ENCODE peak calls at places on chromosomes 1 and 21, in ten cellular contexts. O, M, Z, E, S, D, N, R, U and A are unnamed samples.

GRCh38 chr1:1295154-1295923 is 12.4 kb downstream of the ACAP3 start:
- DNase-seq in Z (no peak), R (no peak), N (no peak), U (no peak), O (no peak), M (no peak), D (no peak), S (no peak), E (no peak), A (no peak)

GRCh38 chr1:41328780-41329640 is 32.2 kb upstream of the FOXO6 start:
- DNase-seq in E (no peak), Z (no peak), N (no peak), D (no peak), R (no peak), S (no peak), O (no peak), U (no peak), M (no peak), A (no peak)

GRCh38 chr1:18959591-18959990 is 3.1 kb upstream of the IFFO2 start:
- DNase-seq in S (no peak), N (no peak), U (no peak), D (no peak), O (no peak), Z (no peak), R (no peak), E (no peak), M (no peak), A (no peak)

GRCh38 chr1:91548382-91549040 is 47.9 kb downstream of the CDC7 start:
- DNase-seq in E (no peak), D (no peak), O (no peak), R (no peak), N (peak; percentile 54), M (no peak), U (peak; percentile 58), S (no peak), Z (peak; percentile 72), A (no peak)

GRCh38 chr1:197781998-197782718 is 6.9 kb upstream of the DENND1B start:
- DNase-seq in U (no peak), Z (no peak), N (peak; percentile 15), O (no peak), M (no peak), D (peak; percentile 26), E (no peak), R (no peak), S (no peak), A (no peak)

GRCh38 chr1:9253706-9254105 is 19.1 kb downstream of the H6PD start:
- DNase-seq in M (peak; percentile 59), S (no peak), E (no peak), Z (no peak), R (no peak), U (no peak), O (no peak), N (no peak), D (peak; percentile 20), A (no peak)

GRCh38 chr21:28770867-28771661 is 221.6 kb downstream of the LTN1 start:
- DNase-seq in N (no peak), S (no peak), D (peak; percentile 67), M (no peak), E (no peak), O (no peak), U (no peak), Z (no peak), R (no peak), A (no peak)

GRCh38 chr1:233025566-233025965 is 75.2 kb downstream of the NTPCR start:
- DNase-seq in S (no peak), Z (no peak), E (no peak), D (no peak), O (no peak), N (no peak), U (no peak), M (no peak), R (peak; percentile 63), A (no peak)

GRCh38 chr1:41102653-41103052 is 81.1 kb upstream of the SLFNL1 start:
- DNase-seq in U (no peak), R (no peak), S (no peak), D (no peak), M (no peak), E (no peak), Z (no peak), N (no peak), O (no peak), A (no peak)

GRCh38 chr1:156095906-156096508 is 13.7 kb upstream of the MEX3A start:
- DNase-seq in N (no peak), Z (no peak), E (no peak), D (no peak), R (no peak), S (no peak), O (no peak), M (no peak), U (no peak), A (no peak)

GRCh38 chr1:156097499-156098178 is 15.4 kb upstream of the MEX3A start:
- DNase-seq in R (no peak), E (no peak), D (no peak), M (no peak), Z (no peak), O (no peak), S (no peak), N (no peak), U (no peak), A (no peak)

GRCh38 chr1:156098782-156099181 is 15.7 kb upstream of the LMNA start:
- DNase-seq in O (no peak), Z (no peak), M (peak; percentile 28), D (no peak), E (no peak), U (no peak), S (no peak), N (no peak), R (no peak), A (no peak)

GRCh38 chr1:156099282-156099681 is 15.2 kb upstream of the LMNA start:
- DNase-seq in O (no peak), R (no peak), U (no peak), N (no peak), Z (no peak), M (no peak), S (no peak), E (no peak), D (no peak), A (no peak)

GRCh38 chr1:156096640-156097391 is 14.6 kb upstream of the MEX3A start:
- DNase-seq in N (peak; percentile 93), Z (peak; percentile 79), U (peak; percentile 82), R (peak; percentile 87), E (peak; percentile 92), O (peak; percentile 88), D (peak; percentile 81), M (peak; percentile 84), S (peak; percentile 92), A (peak; percentile 72)
- H3K27ac ChIP-seq in N (peak overlapping the region; percentile 92), Z (no peak overlapping the region), U (no peak overlapping the region), R (peak overlapping the region; percentile 21), E (peak overlapping the region; percentile 85), O (peak overlapping the region; percentile 81), D (peak overlapping the region; percentile 78), M (no peak overlapping the region), S (peak overlapping the region; percentile 39), A (peak overlapping the region; percentile 48)

DNA sequence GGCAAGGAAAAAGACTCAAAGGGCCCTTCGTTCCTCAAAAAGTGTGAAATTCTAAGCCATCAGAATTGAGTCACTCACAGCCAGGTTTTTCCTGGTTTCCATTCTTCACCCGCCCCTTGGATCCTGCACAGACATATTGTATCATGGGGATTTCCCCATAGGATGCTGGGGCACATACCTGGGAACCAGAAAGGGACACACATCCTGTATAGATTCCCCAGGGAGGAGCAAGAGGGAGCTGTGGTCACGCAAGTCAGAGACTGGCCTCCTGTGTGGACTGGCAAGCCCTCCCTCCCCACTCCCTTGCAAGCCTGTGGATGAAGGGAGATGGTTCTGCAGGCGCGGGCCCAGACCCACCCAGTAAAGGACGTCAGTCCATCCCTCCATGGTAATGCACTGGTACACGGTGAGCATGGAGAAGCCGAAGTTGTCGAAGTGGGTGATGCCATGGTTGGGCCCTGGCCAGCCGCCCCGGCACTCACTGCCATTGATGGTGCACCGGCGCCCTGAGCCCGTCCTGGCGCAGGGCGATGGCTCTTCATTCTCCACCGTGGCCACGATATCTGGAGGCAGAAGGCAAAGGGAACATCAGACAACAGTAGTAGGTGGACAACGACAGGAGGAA is 23.2 kb downstream of the CACNA1S start:
- DNase-seq in M (no peak), N (no peak), R (no peak), S (no peak), U (no peak), Z (no peak), E (no peak), D (no peak), O (no peak), A (no peak)
- TF ChIP-seq CTCF in M (no peak), N (no peak), R (no peak), S (no peak), U (no peak), Z (no peak), E (no peak), D (no peak), O (no peak), A (no peak)

GRCh38 chr1:151289991-151290708 is 8.1 kb downstream of the ZNF687 start:
- DNase-seq in U (no peak), S (no peak), Z (no peak), M (no peak), N (no peak), O (no peak), E (no peak), R (no peak), D (no peak), A (no peak)
- H3K36me3 ChIP-seq in U (peaks cover 91% of the 10 kb centered on the region), S (peaks cover 49% of the 10 kb centered on the region), Z (peaks cover 94% of the 10 kb centered on the region), M (no peaks in the 10 kb centered on the region), N (peaks cover 9% of the 10 kb centered on the region), O (peaks cover 9% of the 10 kb centered on the region), E (peaks cover 100% of the 10 kb centered on the region), R (peaks cover 34% of the 10 kb centered on the region), D (peaks cover 55% of the 10 kb centered on the region), A (peaks cover 68% of the 10 kb centered on the region)

GRCh38 chr1:168419746-168420145 is 124.1 kb downstream of the XCL2 start:
- DNase-seq in D (no peak), Z (no peak), E (no peak), M (no peak), O (no peak), R (no peak), U (no peak), S (no peak), N (no peak), A (no peak)
- H3K27ac ChIP-seq in D (no peak overlapping the region), Z (no peak overlapping the region), E (no peak overlapping the region), M (no peak overlapping the region), O (no peak overlapping the region), R (no peak overlapping the region), U (no peak overlapping the region), S (no peak overlapping the region), N (no peak overlapping the region), A (no peak overlapping the region)